ENCODE peak calls at places on chromosomes 13 and 19, in five cellular contexts. R is H9; M is right lobe of liver; C is activated CD8-positive, alpha-beta memory T cell treated with anti-CD3 and anti-CD28 coated beads for 48 hours; P is glutamatergic neuron. H is an unnamed sample.

GRCh38 chr13:100789968-100790367 is 115.4 kb upstream of the TMTC4 start:
- DNase-seq in C (no peak), P (no peak), R (no peak), M (no peak), H (no peak)

GRCh38 chr13:113775451-113776145 is 16.6 kb downstream of the TMEM255B start:
- DNase-seq in R (no peak), P (no peak), M (no peak), C (no peak), H (no peak)

GRCh38 chr13:93466502-93467036 is 240.0 kb downstream of the GPC6 start:
- DNase-seq in R (no peak), P (no peak), M (no peak), C (no peak), H (no peak)

GRCh38 chr19:47002853-47003610 is 16.6 kb upstream of the NPAS1 start:
- DNase-seq in P (no peak), R (no peak), M (no peak), C (no peak), H (no peak)

GRCh38 chr19:16315825-16316505 is 8.7 kb upstream of the KLF2 start:
- DNase-seq in R (no peak), C (no peak), P (no peak), M (no peak), H (no peak)

GRCh38 chr13:80256352-80256932 is 84.5 kb downstream of the SPRY2 start:
- DNase-seq in R (no peak), P (no peak), C (no peak), M (no peak), H (no peak)

GRCh38 chr19:45553464-45553863 is 31.1 kb downstream of the OPA3 start:
- DNase-seq in P (peak), M (no peak), C (no peak), R (peak), H (peak)

GRCh38 chr13:75256922-75257321 is 225.0 kb downstream of the TBC1D4 start:
- DNase-seq in R (no peak), M (no peak), C (no peak), P (no peak), H (no peak)

GRCh38 chr19:52230685-52231084 is 38.7 kb upstream of the ZNF766 start:
- DNase-seq in M (no peak), C (no peak), R (no peak), P (no peak), H (peak)

GRCh38 chr19:53908106-53908932 is 759 bp upstream of the CACNG7 start:
- DNase-seq in P (peak), M (no peak), C (no peak), R (peak), H (peak)

GRCh38 chr13:77907653-77908341 is 10.8 kb downstream of the EDNRB start:
- DNase-seq in M (no peak), C (no peak), P (no peak), R (no peak), H (no peak)

GRCh38 chr13:40667622-40667978 is 1.2 kb upstream of the FOXO1 start:
- DNase-seq in P (no peak), M (no peak), C (no peak), R (no peak), H (peak)

GRCh38 chr19:48812094-48812929 is 1.5 kb upstream of the BCAT2 start:
- DNase-seq in M (peak), R (peak), C (peak), P (peak), H (peak)

GRCh38 chr13:69857188-69857821 is 250.3 kb upstream of the ATXN8OS start:
- DNase-seq in R (no peak), C (no peak), M (no peak), P (no peak), H (no peak)

GRCh38 chr19:29708553-29709439 is 6.3 kb downstream of the C19orf12 start:
- DNase-seq in C (no peak), P (no peak), M (peak), R (no peak), H (no peak)

GRCh38 chr19:49336482-49337266 is 1.5 kb downstream of the CD37 start:
- DNase-seq in P (no peak), M (no peak), R (peak), C (no peak), H (peak)

GRCh38 chr13:29529755-29530154 is 65.7 kb downstream of the SLC7A1 start:
- DNase-seq in C (no peak), R (no peak), M (no peak), P (no peak), H (no peak)

GRCh38 chr19:47284324-47284899 is 9.7 kb downstream of the INAFM1 start:
- DNase-seq in C (no peak), P (no peak), M (no peak), R (no peak), H (no peak)

GRCh38 chr13:25469179-25469545 is 97.4 kb downstream of the ATP8A2 start:
- DNase-seq in P (no peak), C (no peak), R (no peak), M (no peak), H (no peak)

GRCh38 chr19:50341091-50341564 is 12.0 kb upstream of the KCNC3 start:
- DNase-seq in R (no peak), M (no peak), P (no peak), C (no peak), H (no peak)

GRCh38 chr19:39671739-39672363 is 16.1 kb downstream of the LGALS16 start:
- DNase-seq in P (no peak), M (no peak), C (no peak), R (peak), H (peak)

GRCh38 chr13:114104626-114105350 is 27.6 kb downstream of the RASA3 start:
- DNase-seq in C (no peak), P (no peak), M (peak), R (no peak), H (no peak)

GRCh38 chr13:39263033-39263432 is 224.8 kb downstream of the NHLRC3 start:
- DNase-seq in C (no peak), R (peak), P (peak), M (no peak), H (peak)

GRCh38 chr19:38263696-38264485 is 482 bp upstream of the SPINT2 start:
- DNase-seq in M (peak), P (peak), R (peak), C (peak), H (peak)

GRCh38 chr19:48925240-48925843 is 8.2 kb upstream of the DHDH start:
- DNase-seq in P (no peak), M (no peak), C (no peak), R (no peak), H (peak)

GRCh38 chr19:3098141-3098514 is 4.0 kb downstream of the GNA11 start:
- DNase-seq in P (no peak), R (no peak), C (no peak), M (no peak), H (no peak)

GRCh38 chr13:78777973-78778372 is 119.0 kb upstream of the OBI1 start:
- DNase-seq in P (no peak), M (no peak), C (no peak), R (no peak), H (no peak)